ENCODE peak calls at places on chromosome 11, in eight cellular contexts. One of them, this sample, is unnamed.

GRCh38 chr11:7672276-7672959 is 882 bp downstream of the CYB5R2 start:
- DNase-seq in BE2C: no peak
- DNase-seq in lower leg skin: no peak
- DNase-seq in neural crest cell: no peak
- DNase-seq in GM06990: no peak
- DNase-seq in bronchial epithelial cell: no peak
- DNase-seq in IMR-90: no peak
- DNase-seq in T-helper 2 cell: no peak
- DNase-seq in this sample: no peak

GRCh38 chr11:75878968-75879367 is 64.0 kb downstream of the UVRAG start:
- DNase-seq in T-helper 2 cell: no peak
- DNase-seq in IMR-90: no peak
- DNase-seq in neural crest cell: no peak
- DNase-seq in GM06990: no peak
- DNase-seq in BE2C: no peak
- DNase-seq in lower leg skin: no peak
- DNase-seq in bronchial epithelial cell: no peak
- DNase-seq in this sample: no peak

GRCh38 chr11:123194308-123195181 is 503 bp downstream of the CLMP start:
- DNase-seq in bronchial epithelial cell: peak; percentile 22
- DNase-seq in GM06990: no peak
- DNase-seq in IMR-90: peak; percentile 48
- DNase-seq in T-helper 2 cell: no peak
- DNase-seq in neural crest cell: no peak
- DNase-seq in lower leg skin: peak; percentile 88
- DNase-seq in BE2C: peak; percentile 60
- DNase-seq in this sample: peak; percentile 49

GRCh38 chr11:64592656-64593055 is 1.6 kb downstream of the SLC22A12 start:
- DNase-seq in T-helper 2 cell: no peak
- DNase-seq in lower leg skin: no peak
- DNase-seq in IMR-90: no peak
- DNase-seq in GM06990: no peak
- DNase-seq in BE2C: no peak
- DNase-seq in bronchial epithelial cell: no peak
- DNase-seq in neural crest cell: no peak
- DNase-seq in this sample: no peak

GRCh38 chr11:115349427-115349826 is 154.8 kb downstream of the CADM1 start:
- DNase-seq in BE2C: no peak
- DNase-seq in GM06990: no peak
- DNase-seq in bronchial epithelial cell: no peak
- DNase-seq in IMR-90: no peak
- DNase-seq in lower leg skin: no peak
- DNase-seq in T-helper 2 cell: no peak
- DNase-seq in neural crest cell: no peak
- DNase-seq in this sample: no peak

GRCh38 chr11:113806403-113806802 is 26.8 kb downstream of the CLDN25 start:
- DNase-seq in IMR-90: peak; percentile 7
- DNase-seq in GM06990: no peak
- DNase-seq in T-helper 2 cell: peak; percentile 19
- DNase-seq in BE2C: peak; percentile 63
- DNase-seq in bronchial epithelial cell: peak; percentile 29
- DNase-seq in lower leg skin: no peak
- DNase-seq in neural crest cell: peak; percentile 59
- DNase-seq in this sample: no peak

GRCh38 chr11:117464778-117465177 is 137.1 kb downstream of the CEP164 start:
- DNase-seq in lower leg skin: no peak
- DNase-seq in IMR-90: no peak
- DNase-seq in bronchial epithelial cell: no peak
- DNase-seq in GM06990: no peak
- DNase-seq in BE2C: no peak
- DNase-seq in neural crest cell: no peak
- DNase-seq in T-helper 2 cell: no peak
- DNase-seq in this sample: no peak

GRCh38 chr11:45332486-45332934 is 46.4 kb upstream of the SYT13 start:
- DNase-seq in BE2C: peak; percentile 10
- DNase-seq in lower leg skin: no peak
- DNase-seq in bronchial epithelial cell: no peak
- DNase-seq in IMR-90: peak; percentile 19
- DNase-seq in GM06990: no peak
- DNase-seq in neural crest cell: peak; percentile 46
- DNase-seq in T-helper 2 cell: peak; percentile 22
- DNase-seq in this sample: peak; percentile 52

This sample was measured in uterus.